ENCODE peak calls at places on chromosomes 1 and 21, in ten cellular contexts. A, H, D, X, P, K, U, G, Y and B are unnamed samples.

GRCh38 chr1:1041092-1041503 is 21.2 kb downstream of the AGRN start:
- ATAC-seq in P (peak), H (no peak), Y (no peak), K (no peak), A (no peak), D (no peak), X (no peak), G (peak), U (peak), B (no peak)

GRCh38 chr1:17125756-17126237 is 6.5 kb upstream of the PADI2 start:
- ATAC-seq in K (peak), D (peak), Y (peak), A (peak), X (peak), U (peak), P (peak), G (peak), H (peak), B (peak)

GRCh38 chr21:42784276-42784675 is 95.1 kb downstream of the WDR4 start:
- ATAC-seq in U (peak), D (peak), Y (no peak), X (peak), G (peak), P (no peak), H (no peak), K (peak), A (no peak), B (peak)

GRCh38 chr1:59976194-59977074 is 49.9 kb upstream of the CYP2J2 start:
- ATAC-seq in D (no peak), H (no peak), K (peak), G (peak), U (no peak), A (no peak), P (peak), X (no peak), Y (peak), B (peak)

GRCh38 chr1:55275151-55275748 is 60.1 kb upstream of the USP24 start:
- ATAC-seq in A (no peak), Y (no peak), K (no peak), X (no peak), P (no peak), U (no peak), H (no peak), G (no peak), D (no peak), B (no peak)

GRCh38 chr1:33433509-33434362 is 2.8 kb upstream of the PHC2 start:
- ATAC-seq in G (peak), Y (peak), K (no peak), X (no peak), U (peak), D (no peak), P (peak), H (peak), A (no peak), B (peak)

GRCh38 chr1:51313961-51314777 is 16.2 kb downstream of the TTC39A start:
- ATAC-seq in Y (peak), X (no peak), H (peak), G (peak), A (no peak), D (no peak), K (no peak), P (peak), U (peak), B (peak)

GRCh38 chr1:244395965-244396364 is 55.7 kb downstream of the ADSS2 start:
- ATAC-seq in D (no peak), A (peak), Y (peak), P (peak), G (no peak), X (no peak), H (peak), U (no peak), K (no peak), B (peak)

GRCh38 chr1:161483361-161483760 is 21.9 kb upstream of the FCGR2A start:
- ATAC-seq in Y (peak), G (no peak), K (no peak), H (no peak), A (no peak), U (no peak), X (no peak), D (no peak), P (no peak), B (no peak)

GRCh38 chr1:178688244-178688643 is 36.8 kb upstream of the RALGPS2 start:
- ATAC-seq in G (no peak), P (no peak), A (no peak), U (peak), D (no peak), H (no peak), K (no peak), X (no peak), Y (no peak), B (no peak)

GRCh38 chr21:46145159-46145839 is 10.1 kb downstream of the FTCD start:
- ATAC-seq in A (no peak), G (no peak), Y (no peak), D (no peak), H (no peak), X (no peak), U (no peak), K (no peak), P (no peak), B (peak)

GRCh38 chr1:63012339-63012738 is 228.4 kb downstream of the ATG4C start:
- ATAC-seq in G (peak), A (no peak), P (no peak), Y (no peak), U (peak), K (peak), H (peak), X (no peak), D (no peak), B (no peak)

GRCh38 chr1:99533909-99534907 is 111.7 kb upstream of the PALMD start:
- ATAC-seq in P (no peak), G (peak), H (no peak), D (no peak), U (peak), K (peak), A (no peak), Y (no peak), X (no peak), B (no peak)

GRCh38 chr1:168469690-168470089 is 74.1 kb downstream of the XCL2 start:
- ATAC-seq in G (peak), H (peak), X (peak), U (peak), P (peak), Y (peak), D (peak), K (peak), A (peak), B (peak)

GRCh38 chr1:162631546-162632233 is 574 bp upstream of the DDR2 start:
- ATAC-seq in U (peak), A (no peak), D (no peak), G (peak), H (peak), Y (peak), K (peak), X (no peak), P (no peak), B (no peak)

GRCh38 chr1:184929711-184930202 is 44.6 kb downstream of the NIBAN1 start:
- ATAC-seq in H (no peak), X (no peak), P (no peak), Y (no peak), K (no peak), G (no peak), A (no peak), D (no peak), U (no peak), B (peak)

GRCh38 chr1:43434256-43434655 is 19.5 kb downstream of the HYI start:
- ATAC-seq in X (no peak), G (no peak), K (no peak), A (no peak), H (no peak), U (no peak), D (no peak), P (no peak), Y (no peak), B (no peak)

GRCh38 chr1:177864530-177865305 is 105.1 kb downstream of the SEC16B start:
- ATAC-seq in P (no peak), Y (no peak), A (no peak), H (no peak), G (no peak), U (no peak), K (no peak), X (no peak), D (no peak), B (no peak)

GRCh38 chr1:211543003-211543402 is 36.0 kb downstream of the SLC30A1 start:
- ATAC-seq in D (no peak), U (no peak), P (peak), G (no peak), Y (no peak), A (no peak), X (no peak), K (no peak), H (no peak), B (peak)

GRCh38 chr1:205088341-205088740 is 4.1 kb upstream of the TMEM81 start:
- ATAC-seq in K (no peak), X (no peak), H (no peak), Y (peak), D (no peak), P (no peak), A (no peak), G (no peak), U (no peak), B (no peak)

GRCh38 chr1:110489973-110490542 is 28.9 kb downstream of the KCNA10 start:
- ATAC-seq in G (no peak), P (no peak), U (no peak), X (no peak), H (no peak), A (no peak), K (no peak), Y (no peak), D (no peak), B (no peak)

GRCh38 chr1:8120693-8121260 is 94.7 kb upstream of the ERRFI1 start:
- ATAC-seq in G (peak), H (peak), U (peak), P (peak), Y (no peak), K (no peak), A (no peak), D (no peak), X (no peak), B (peak)

GRCh38 chr1:32627596-32628162 is 22.7 kb downstream of the ZBTB8OS start:
- ATAC-seq in Y (no peak), K (no peak), A (peak), P (no peak), X (peak), D (peak), G (no peak), H (no peak), U (no peak), B (peak)

GRCh38 chr1:8463144-8463927 is 145.4 kb downstream of the SLC45A1 start:
- ATAC-seq in H (peak), G (peak), A (no peak), K (peak), U (peak), X (no peak), Y (peak), P (no peak), D (no peak), B (no peak)

GRCh38 chr1:89873757-89874156 is 52.9 kb downstream of the LRRC8D start:
- ATAC-seq in P (no peak), U (no peak), A (no peak), G (peak), K (peak), D (no peak), Y (peak), X (no peak), H (peak), B (no peak)

GRCh38 chr1:3687509-3687908 is 35.2 kb downstream of the TP73 start:
- ATAC-seq in G (no peak), U (no peak), D (no peak), X (no peak), A (no peak), K (no peak), P (no peak), H (no peak), Y (no peak), B (no peak)

GRCh38 chr1:11649624-11650330 is 4.5 kb downstream of the FBXO2 start:
- ATAC-seq in A (no peak), Y (no peak), H (peak), D (no peak), P (no peak), U (no peak), G (peak), K (no peak), X (no peak), B (no peak)

GRCh38 chr1:156893048-156893953 is at the start of gene PEAR1:
- ATAC-seq in K (peak), A (no peak), U (peak), H (peak), X (no peak), G (peak), P (no peak), D (no peak), Y (no peak), B (no peak)

GRCh38 chr21:45893166-45894106 is 88.1 kb upstream of the COL6A1 start:
- ATAC-seq in A (no peak), U (no peak), X (no peak), P (no peak), H (no peak), Y (peak), K (peak), G (no peak), D (no peak), B (no peak)

GRCh38 chr21:33123396-33124120 is 53.6 kb downstream of the OLIG1 start:
- ATAC-seq in H (no peak), Y (no peak), X (no peak), G (no peak), K (no peak), D (no peak), U (no peak), A (no peak), P (no peak), B (no peak)

GRCh38 chr1:175824079-175824478 is 80.7 kb upstream of the TNR start:
- ATAC-seq in D (no peak), U (no peak), K (peak), G (no peak), X (no peak), A (no peak), Y (no peak), P (peak), H (no peak), B (no peak)